ENCODE peak calls at places on chromosomes 11 and 22, in nine cellular contexts. E, S, L, U, J, I, R, W and H are unnamed samples. For H3K36me3, the result is how much of the 10 kb centered on the place peaks cover.

GRCh38 chr11:7869467-7869866 is 61.6 kb downstream of the OR10A6 start:
- DNase-seq in E (no peak), S (no peak), L (no peak), U (no peak), J (no peak), I (no peak), R (no peak), W (no peak), H (no peak)

GRCh38 chr11:59582006-59582405 is 33.6 kb downstream of the OSBP start:
- DNase-seq in E (no peak), S (no peak), L (no peak), U (no peak), J (no peak), I (no peak), R (no peak), W (no peak), H (peak)

GRCh38 chr11:116454020-116454645 is 318.7 kb downstream of the BUD13 start:
- DNase-seq in E (no peak), S (no peak), L (peak), U (peak), J (peak), I (peak), R (no peak), W (no peak), H (peak)

GRCh38 chr11:75797796-75798195 is 17.2 kb upstream of the UVRAG start:
- DNase-seq in E (no peak), S (peak), L (no peak), U (no peak), J (no peak), I (peak), R (no peak), W (no peak), H (no peak)

GRCh38 chr11:43327987-43328386 is 16.2 kb downstream of the API5 start:
- DNase-seq in E (no peak), S (no peak), L (no peak), U (no peak), J (no peak), I (no peak), R (no peak), W (no peak), H (no peak)

GRCh38 chr11:126284829-126285228 is 1.9 kb downstream of the TIRAP start:
- DNase-seq in E (peak), S (no peak), L (no peak), U (peak), J (no peak), I (peak), R (no peak), W (no peak), H (no peak)

GRCh38 chr11:17479284-17480214 is 2.9 kb upstream of the ABCC8 start:
- DNase-seq in E (no peak), S (no peak), L (peak), U (no peak), J (peak), I (peak), R (no peak), W (no peak), H (peak)

GRCh38 chr22:50173221-50173982 is 2.9 kb downstream of the PANX2 start:
- DNase-seq in E (no peak), S (peak), L (no peak), U (peak), J (no peak), I (no peak), R (peak), W (no peak), H (no peak)

GRCh38 chr11:121687961-121688566 is 235.3 kb upstream of the SORL1-AS1 start:
- DNase-seq in E (no peak), S (no peak), L (no peak), U (no peak), J (peak), I (no peak), R (no peak), W (peak), H (peak)

GRCh38 chr11:64864473-64865285 is 13.7 kb downstream of the EHD1 start:
- DNase-seq in E (peak), S (peak), L (no peak), U (no peak), J (peak), I (peak), R (peak), W (peak), H (no peak)

GRCh38 chr11:102317099-102317767 is at the start of gene BIRC3:
- DNase-seq in E (peak), S (peak), L (peak), U (peak), J (peak), I (peak), R (peak), W (peak), H (peak)

GRCh38 chr11:12287374-12288211 is 89.8 kb upstream of the PARVA start:
- DNase-seq in E (peak), S (no peak), L (peak), U (no peak), J (peak), I (peak), R (no peak), W (peak), H (peak)

GRCh38 chr22:40668611-40669390 is 10.5 kb upstream of the MCHR1 start:
- DNase-seq in E (no peak), S (no peak), L (no peak), U (no peak), J (peak), I (no peak), R (no peak), W (no peak), H (no peak)

GRCh38 chr11:131278472-131278871 is 91.9 kb upstream of the NTM start:
- DNase-seq in E (no peak), S (no peak), L (no peak), U (no peak), J (no peak), I (no peak), R (no peak), W (no peak), H (no peak)

GRCh38 chr22:36385491-36386350 is 2.0 kb downstream of the MYH9 start:
- DNase-seq in E (peak), S (peak), L (no peak), U (peak), J (peak), I (peak), R (peak), W (no peak), H (no peak)

GRCh38 chr22:38429460-38430128 is 25.4 kb downstream of the KCNJ4 start:
- DNase-seq in E (no peak), S (no peak), L (no peak), U (no peak), J (no peak), I (no peak), R (no peak), W (no peak), H (peak)

GRCh38 chr11:130636672-130637463 is 188.4 kb downstream of the ADAMTS15 start:
- DNase-seq in E (no peak), S (no peak), L (no peak), U (no peak), J (no peak), I (peak), R (no peak), W (no peak), H (no peak)

GRCh38 chr11:67384851-67385366 is 6.9 kb upstream of the RAD9A start:
- DNase-seq in E (no peak), S (no peak), L (no peak), U (no peak), J (no peak), I (peak), R (no peak), W (no peak), H (no peak)

GRCh38 chr11:35009941-35010337 is 93.5 kb downstream of the PDHX start:
- DNase-seq in E (no peak), S (no peak), L (no peak), U (no peak), J (no peak), I (peak), R (no peak), W (no peak), H (no peak)

GRCh38 chr11:44399968-44400367 is 90.0 kb upstream of the ALX4 start:
- DNase-seq in E (no peak), S (no peak), L (no peak), U (no peak), J (no peak), I (no peak), R (no peak), W (no peak), H (no peak)

GRCh38 chr22:32697331-32697995 is 104.0 kb upstream of the TIMP3 start:
- DNase-seq in E (no peak), S (no peak), L (no peak), U (no peak), J (no peak), I (no peak), R (no peak), W (no peak), H (no peak)

GRCh38 chr22:32701021-32701420 is 100.5 kb upstream of the TIMP3 start:
- DNase-seq in E (no peak), S (no peak), L (no peak), U (no peak), J (no peak), I (no peak), R (no peak), W (no peak), H (no peak)

GRCh38 chr22:32698926-32699619 is 102.4 kb upstream of the TIMP3 start:
- DNase-seq in E (no peak), S (no peak), L (no peak), U (no peak), J (no peak), I (no peak), R (no peak), W (no peak), H (no peak)

GRCh38 chr22:32700186-32700882 is 101.2 kb upstream of the TIMP3 start:
- DNase-seq in E (no peak), S (no peak), L (no peak), U (no peak), J (peak), I (no peak), R (no peak), W (no peak), H (no peak)

DNA sequence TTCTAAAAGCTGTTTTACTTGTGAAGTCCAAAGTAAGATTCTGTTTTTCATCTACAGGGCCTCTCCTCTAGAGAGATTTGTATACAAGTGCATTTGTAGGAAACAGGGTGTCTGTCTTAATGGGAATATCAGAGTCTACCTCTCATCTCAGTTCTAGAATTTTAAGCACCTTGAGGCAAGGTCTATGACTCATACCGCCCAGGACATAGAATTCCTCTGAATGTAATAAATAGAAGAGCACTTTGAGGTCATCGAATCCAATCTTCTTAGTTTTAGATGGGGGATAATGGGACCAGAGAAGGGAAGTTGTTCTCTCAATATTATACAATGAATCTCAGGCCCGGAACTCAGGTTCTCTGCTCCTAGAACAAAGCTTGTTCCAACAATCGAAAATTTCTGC is 101.8 kb upstream of the TIMP3 start:
- DNase-seq in E (no peak), S (no peak), L (no peak), U (no peak), J (no peak), I (no peak), R (no peak), W (no peak), H (no peak)
- H3K27ac ChIP-seq in E (no peak), S (no peak), L (no peak), U (no peak), J (no peak), I (peak), R (no peak), W (peak), H (no peak)

DNA sequence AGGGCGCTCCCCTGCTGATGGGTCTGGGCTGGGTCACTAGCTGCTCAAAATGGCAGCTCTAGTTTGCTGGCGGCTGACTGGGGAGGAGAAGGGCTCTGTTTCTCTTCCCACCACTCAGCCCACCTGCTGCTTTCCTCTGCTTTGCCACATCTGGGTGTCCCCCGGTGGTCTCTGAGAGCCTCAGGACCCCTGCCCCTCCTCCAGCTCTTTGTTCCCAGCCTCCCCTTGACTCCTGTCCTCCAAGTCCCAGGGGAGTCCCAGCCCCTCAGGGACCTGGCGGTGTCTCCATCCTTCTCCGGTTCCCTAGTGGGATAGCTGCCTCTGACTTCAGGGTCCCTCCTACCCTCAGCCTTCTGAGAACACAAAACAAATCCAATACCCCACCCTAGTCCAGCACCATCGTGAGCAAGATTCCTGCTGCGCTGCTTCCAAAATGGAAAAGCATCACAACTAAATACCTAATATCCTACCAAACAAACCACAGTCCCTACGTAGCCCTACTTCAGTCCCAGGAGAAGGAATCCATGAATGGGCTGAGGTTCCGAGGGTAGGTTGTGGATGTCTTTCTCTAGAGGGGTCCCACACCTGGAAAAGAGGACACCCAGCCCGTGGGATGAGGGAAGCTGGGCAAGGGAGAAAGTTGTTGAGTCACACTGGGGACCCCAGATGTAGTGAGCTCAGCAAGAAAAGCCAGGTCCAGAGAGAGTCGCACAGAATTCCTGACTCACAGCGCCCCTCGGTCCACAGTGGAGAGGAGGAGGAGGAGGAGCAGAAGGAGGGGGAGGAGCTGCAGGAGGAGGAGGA is 45.0 kb upstream of the NNMT start:
- DNase-seq in E (no peak), S (no peak), L (peak), U (no peak), J (no peak), I (no peak), R (no peak), W (no peak), H (no peak)
- H3K36me3 ChIP-seq in E (half or more), S (under half), L (under half), U (under half), J (under half), I (under half), R (half or more), W (half or more), H (under half)

DNA sequence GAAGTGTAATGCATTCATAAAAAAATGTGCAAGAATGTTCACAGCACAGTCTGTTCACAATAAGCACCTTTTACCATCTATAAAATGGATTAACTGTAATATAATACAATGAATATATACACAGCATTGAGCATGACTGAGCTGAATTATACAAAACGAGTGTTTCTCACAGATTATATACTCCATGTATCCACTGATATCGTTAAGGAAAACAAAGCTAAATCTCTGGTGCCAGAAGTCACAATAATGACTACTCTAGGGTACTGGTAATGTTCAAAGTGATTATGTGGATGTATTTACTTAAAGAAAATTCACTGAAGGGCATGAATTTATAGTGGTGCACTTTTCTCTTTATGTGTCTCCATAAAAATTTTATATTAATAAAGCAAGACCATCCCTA is 33.2 kb downstream of the ACAT1 start:
- DNase-seq in E (no peak), S (no peak), L (no peak), U (no peak), J (no peak), I (no peak), R (no peak), W (no peak), H (no peak)
- TF ChIP-seq CTCF in E (no peak), S (no peak), L (no peak), U (no peak), J (no peak), I (no peak), R (no peak), W (no peak), H (no peak)

GRCh38 chr11:95255523-95256165 is 24.6 kb upstream of the SESN3 start:
- DNase-seq in E (no peak), S (no peak), L (no peak), U (no peak), J (peak), I (no peak), R (no peak), W (no peak), H (no peak)
- H3K27ac ChIP-seq in E (no peak), S (peak), L (no peak), U (peak), J (peak), I (no peak), R (peak), W (peak), H (no peak)

GRCh38 chr22:46278656-46279645 is 11.1 kb downstream of the TTC38 start:
- DNase-seq in E (no peak), S (no peak), L (no peak), U (no peak), J (no peak), I (no peak), R (no peak), W (no peak), H (no peak)

GRCh38 chr22:46276563-46276962 is 8.8 kb downstream of the TTC38 start:
- DNase-seq in E (no peak), S (no peak), L (no peak), U (no peak), J (no peak), I (no peak), R (no peak), W (no peak), H (no peak)

GRCh38 chr22:46280063-46280817 is 12.4 kb downstream of the TTC38 start:
- DNase-seq in E (no peak), S (no peak), L (no peak), U (no peak), J (no peak), I (no peak), R (no peak), W (no peak), H (no peak)

GRCh38 chr22:46281866-46282678 is 14.3 kb downstream of the TTC38 start:
- DNase-seq in E (no peak), S (no peak), L (no peak), U (no peak), J (no peak), I (no peak), R (no peak), W (no peak), H (no peak)

DNA sequence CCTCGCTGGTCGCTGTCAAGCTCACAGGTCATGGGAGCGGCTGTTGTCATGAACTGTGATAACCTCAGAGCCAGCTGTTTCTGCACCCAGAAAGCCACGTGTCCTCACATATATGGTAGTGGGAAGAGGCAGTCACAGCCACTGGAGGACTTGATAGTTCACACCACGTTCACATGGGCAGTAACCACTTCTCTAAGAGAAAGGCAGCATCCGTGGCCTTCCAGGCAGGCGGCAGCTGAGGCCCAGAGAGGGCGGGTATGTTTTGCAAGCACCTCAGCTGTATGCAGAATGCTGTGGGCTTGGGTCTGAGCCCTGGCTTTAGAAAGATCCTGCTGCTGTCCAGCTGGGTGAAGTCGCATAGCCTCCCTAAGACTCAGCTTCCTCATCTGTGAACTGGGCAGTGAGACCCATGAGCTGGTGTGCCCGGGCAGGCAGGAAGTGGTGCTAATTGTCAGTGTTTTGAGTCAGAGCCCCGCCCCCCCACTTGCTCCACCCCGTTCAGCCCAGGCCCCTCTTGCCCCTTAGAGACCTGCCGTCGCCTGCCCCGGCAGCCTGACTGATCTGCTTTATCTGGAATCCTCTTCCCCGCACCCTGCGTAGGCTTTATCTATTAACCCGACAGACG is 13.3 kb downstream of the TTC38 start:
- DNase-seq in E (no peak), S (peak), L (no peak), U (peak), J (no peak), I (no peak), R (peak), W (no peak), H (no peak)
- H3K36me3 ChIP-seq in E (half or more), S (under half), L (half or more), U (under half), J (under half), I (under half), R (half or more), W (half or more), H (half or more)

DNA sequence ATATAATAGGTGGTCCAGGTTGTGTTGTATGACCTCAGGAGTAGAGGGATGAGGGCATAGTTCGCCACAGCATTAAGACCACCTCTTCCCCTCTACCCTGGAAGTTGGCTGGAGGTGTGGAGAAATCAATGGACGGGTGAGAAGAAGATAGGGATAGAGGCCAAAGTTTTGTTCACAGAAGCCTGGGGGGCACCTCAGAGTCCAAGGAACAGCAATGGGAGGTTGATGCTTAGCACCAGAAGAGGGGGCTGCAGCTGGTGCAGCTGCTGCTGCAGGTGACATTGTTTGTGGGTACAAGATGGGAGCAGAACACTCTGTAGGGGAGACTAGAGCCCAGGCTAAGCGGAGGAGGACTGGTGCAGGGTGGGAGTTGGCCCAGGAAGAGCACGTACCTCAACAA is 31.2 kb upstream of the SPON1 start:
- DNase-seq in E (no peak), S (no peak), L (no peak), U (no peak), J (no peak), I (no peak), R (no peak), W (peak), H (no peak)
- TF ChIP-seq CTCF in E (no peak), S (no peak), L (no peak), U (no peak), J (no peak), I (no peak), R (no peak), W (no peak), H (no peak)

DNA sequence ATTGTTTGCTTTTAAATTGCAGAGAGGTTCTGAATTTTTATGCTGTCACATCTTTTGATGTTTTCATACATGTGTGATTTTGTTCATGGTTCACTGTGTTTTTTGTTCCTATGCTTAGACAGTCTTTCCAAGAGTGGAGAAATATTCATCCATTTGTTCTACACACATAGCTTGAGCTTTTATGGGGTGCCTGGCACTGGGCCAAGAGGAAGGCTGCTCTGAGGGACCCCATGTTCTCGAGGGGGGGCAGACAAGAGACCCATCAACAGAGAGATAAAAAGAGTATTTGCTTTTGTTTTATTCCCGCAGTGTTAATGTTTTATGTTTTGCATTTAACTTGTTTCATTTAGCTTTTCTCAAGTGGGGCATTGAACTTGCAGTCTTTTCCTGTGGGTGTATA is 57.6 kb downstream of the CABIN1 start:
- DNase-seq in E (no peak), S (no peak), L (no peak), U (no peak), J (no peak), I (no peak), R (no peak), W (no peak), H (no peak)
- H3K27ac ChIP-seq in E (no peak), S (no peak), L (no peak), U (peak), J (no peak), I (no peak), R (no peak), W (no peak), H (no peak)